ENCODE peak calls at places on chromosome 13, in seven cellular contexts. G is tibial nerve, Y is body of pancreas, M is MM.1S, U is GM23338, L is aorta, E is PC-3. O is an unnamed sample. For H3K4me1 and H3K27me3, the result is how much of the 10 kb centered on the place peaks cover.

GRCh38 chr13:41306271-41307150 is 4.6 kb upstream of the NAA16 start:
- DNase-seq in G (no peak), Y (peak), M (no peak), U (no peak), L (no peak), E (no peak), O (no peak)

GRCh38 chr13:59946924-59947323 is 216.8 kb downstream of the DIAPH3 start:
- DNase-seq in G (no peak), Y (no peak), M (no peak), U (no peak), L (no peak), E (no peak), O (no peak)

GRCh38 chr13:108728370-108728769 is 99.0 kb downstream of the MYO16 start:
- DNase-seq in G (no peak), Y (no peak), M (no peak), U (peak), L (no peak), E (peak), O (no peak)

GRCh38 chr13:65347420-65348030 is 1882.6 kb downstream of the PCDH9 start:
- DNase-seq in G (no peak), Y (no peak), M (no peak), U (no peak), L (no peak), E (no peak), O (no peak)

GRCh38 chr13:27203186-27203585 is 31.6 kb upstream of the USP12 start:
- DNase-seq in G (no peak), Y (no peak), M (no peak), U (peak), L (no peak), E (no peak), O (no peak)

GRCh38 chr13:40664100-40665060 is 2.1 kb downstream of the FOXO1 start:
- DNase-seq in G (peak), Y (peak), M (peak), U (peak), L (peak), E (peak), O (peak)

GRCh38 chr13:26962671-26963070 is 202.1 kb upstream of the GPR12 start:
- DNase-seq in G (no peak), Y (no peak), M (no peak), U (no peak), L (no peak), E (no peak), O (no peak)

GRCh38 chr13:42102961-42103688 is 54.7 kb downstream of the DGKH start:
- DNase-seq in G (no peak), Y (no peak), M (no peak), U (no peak), L (no peak), E (peak), O (no peak)

GRCh38 chr13:28636677-28637317 is 22.1 kb upstream of the POMP start:
- DNase-seq in G (no peak), Y (peak), M (peak), U (peak), L (no peak), E (peak), O (peak)

GRCh38 chr13:30934381-30934780 is 1.9 kb downstream of the TEX26 start:
- DNase-seq in G (no peak), Y (no peak), M (no peak), U (peak), L (no peak), E (no peak), O (no peak)

GRCh38 chr13:59176775-59177174 is 987.0 kb downstream of the DIAPH3 start:
- DNase-seq in G (no peak), Y (no peak), M (no peak), U (peak), L (no peak), E (peak), O (no peak)

GRCh38 chr13:28636078-28636477 is 22.9 kb upstream of the POMP start:
- DNase-seq in G (no peak), Y (no peak), M (no peak), U (no peak), L (no peak), E (no peak), O (no peak)

GRCh38 chr13:64453831-64454230 is 2776.3 kb downstream of the PCDH9 start:
- DNase-seq in G (no peak), Y (no peak), M (no peak), U (peak), L (no peak), E (no peak), O (no peak)

GRCh38 chr13:52195052-52195837 is 35.8 kb upstream of the NEK3 start:
- DNase-seq in G (peak), Y (peak), M (peak), U (peak), L (peak), E (peak), O (peak)

GRCh38 chr13:43285891-43286602 is 262.7 kb downstream of the DNAJC15 start:
- DNase-seq in G (no peak), Y (no peak), M (no peak), U (no peak), L (no peak), E (peak), O (no peak)

GRCh38 chr13:40356011-40356410 is 310.4 kb downstream of the FOXO1 start:
- DNase-seq in G (no peak), Y (no peak), M (no peak), U (no peak), L (no peak), E (no peak), O (no peak)

GRCh38 chr13:20128459-20128927 is 32.4 kb downstream of the GJA3 start:
- DNase-seq in G (no peak), Y (peak), M (no peak), U (no peak), L (no peak), E (peak), O (peak)

GRCh38 chr13:113032291-113032690 is 63.3 kb downstream of the MCF2L start:
- DNase-seq in G (no peak), Y (no peak), M (no peak), U (no peak), L (no peak), E (no peak), O (no peak)
- H3K4me1 ChIP-seq in G (under half), Y (under half), M (under half), U (under half), L (under half), E (under half), O (under half)

GRCh38 chr13:98413796-98414195 is 163.1 kb downstream of the STK24 start:
- DNase-seq in G (no peak), Y (no peak), M (no peak), U (peak), L (no peak), E (no peak), O (no peak)

GRCh38 chr13:98415326-98416070 is 161.4 kb downstream of the STK24 start:
- DNase-seq in G (no peak), Y (no peak), M (no peak), U (no peak), L (no peak), E (no peak), O (no peak)

GRCh38 chr13:98419786-98420559 is 156.9 kb downstream of the STK24 start:
- DNase-seq in G (no peak), Y (no peak), M (no peak), U (no peak), L (no peak), E (no peak), O (no peak)

GRCh38 chr13:98420560-98421175 is 156.2 kb downstream of the STK24 start:
- DNase-seq in G (no peak), Y (no peak), M (no peak), U (no peak), L (no peak), E (no peak), O (no peak)

DNA sequence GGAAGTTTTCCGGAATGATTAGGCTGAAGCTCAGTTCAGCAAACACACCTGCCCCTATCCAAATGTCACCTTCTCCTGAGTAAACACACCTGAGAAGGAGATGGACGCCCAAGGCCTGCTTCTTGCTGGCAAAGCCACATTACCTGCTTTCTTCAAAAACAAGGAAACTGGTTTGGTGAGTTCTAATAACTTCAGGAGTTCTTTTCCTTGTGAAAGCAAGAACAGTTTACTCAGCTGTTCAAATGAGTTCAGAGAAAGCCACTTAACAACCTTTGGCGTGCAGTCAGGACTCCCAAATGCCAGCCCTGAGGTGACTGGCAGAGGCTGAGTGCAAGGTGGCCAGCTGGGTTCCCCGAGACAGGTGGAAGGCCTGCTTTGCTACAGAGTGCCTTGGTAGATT is 160.5 kb downstream of the STK24 start:
- DNase-seq in G (no peak), Y (peak), M (no peak), U (no peak), L (no peak), E (peak), O (peak)
- H3K27me3 ChIP-seq in G (under half), Y (under half), M (under half), U (under half), L (under half), E (under half), O (under half)

DNA sequence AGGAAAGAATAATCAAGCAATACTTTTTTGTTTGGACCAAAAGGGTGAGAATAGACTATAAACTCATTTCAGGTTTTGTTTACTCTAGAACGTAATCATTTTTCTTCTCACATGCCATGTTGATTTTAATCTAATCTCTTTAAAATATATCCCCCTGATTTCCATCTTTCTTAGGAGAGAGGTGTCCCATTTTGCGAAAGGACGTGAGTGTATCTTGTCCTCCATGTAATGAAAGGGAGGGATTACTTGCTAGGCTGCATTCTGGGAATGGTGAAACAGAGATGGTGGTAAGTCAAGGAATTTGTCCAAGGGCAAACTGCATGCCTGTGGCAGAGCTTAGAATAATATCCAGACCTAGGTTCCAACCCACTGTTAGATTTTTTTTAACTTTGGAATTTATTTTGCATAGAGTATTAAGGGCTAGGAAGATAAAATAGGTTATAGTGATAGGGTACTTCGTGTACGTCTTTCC is 1.8 kb upstream of the ANKRD10 start:
- DNase-seq in G (no peak), Y (no peak), M (no peak), U (no peak), L (no peak), E (no peak), O (no peak)
- H3K27ac ChIP-seq in G (peak), Y (peak), M (no peak), U (no peak), L (no peak), E (no peak), O (peak)

GRCh38 chr13:110250258-110250891 is 56.6 kb downstream of the COL4A1 start:
- DNase-seq in G (peak), Y (peak), M (no peak), U (no peak), L (peak), E (peak), O (no peak)
- H3K4me1 ChIP-seq in G (half or more), Y (under half), M (under half), U (under half), L (under half), E (under half), O (under half)

GRCh38 chr13:99892866-99893504 is 78.6 kb downstream of the ZIC5 start:
- DNase-seq in G (no peak), Y (no peak), M (no peak), U (no peak), L (no peak), E (no peak), O (no peak)
- H3K27me3 ChIP-seq in G (under half), Y (under half), M (under half), U (half or more), L (under half), E (under half), O (under half)

GRCh38 chr13:50107205-50107604 is 92.0 kb downstream of the KCNRG start:
- DNase-seq in G (no peak), Y (no peak), M (no peak), U (peak), L (no peak), E (no peak), O (no peak)
- H3K27ac ChIP-seq in G (no peak), Y (no peak), M (peak), U (no peak), L (no peak), E (no peak), O (no peak)